ENCODE peak calls at places on chromosome 13, in six cellular contexts. B is head of caudate nucleus; K is left cardiac atrium; J is tibial nerve; N is Daoy; L is activated CD4-positive, CD25-positive, alpha-beta regulatory T cell treated with anti-CD3 and anti-CD28 coated beads, Interleukin-2, amount 50 U/mL, for 16 hours. S is an unnamed sample.

GRCh38 chr13:80881495-80882482 is 540.9 kb upstream of the SPRY2 start:
- DNase-seq in B (no peak), K (no peak), J (no peak), N (no peak), L (no peak), S (no peak)

GRCh38 chr13:109402976-109403375 is 383.4 kb downstream of the IRS2 start:
- DNase-seq in B (no peak), K (no peak), J (no peak), N (no peak), L (no peak), S (peak; percentile 76)

GRCh38 chr13:41554180-41554579 is 96.8 kb downstream of the RGCC start:
- DNase-seq in B (no peak), K (no peak), J (no peak), N (no peak), L (no peak), S (no peak)

GRCh38 chr13:113855012-113855921 is 8.6 kb downstream of the GAS6 start:
- DNase-seq in B (no peak), K (no peak), J (no peak), N (no peak), L (no peak), S (peak; percentile 64)

GRCh38 chr13:107271226-107271625 is 703.3 kb upstream of the ARGLU1 start:
- DNase-seq in B (no peak), K (no peak), J (no peak), N (peak; percentile 65), L (no peak), S (no peak)

GRCh38 chr13:111095031-111095840 is 19.9 kb upstream of the ARHGEF7 start:
- DNase-seq in B (no peak), K (no peak), J (no peak), N (no peak), L (no peak), S (no peak)

GRCh38 chr13:109345433-109345941 is 440.9 kb downstream of the IRS2 start:
- DNase-seq in B (no peak), K (no peak), J (no peak), N (no peak), L (no peak), S (no peak)

GRCh38 chr13:74825170-74825948 is 656.6 kb downstream of the TBC1D4 start:
- DNase-seq in B (no peak), K (no peak), J (no peak), N (no peak), L (no peak), S (no peak)

GRCh38 chr13:114309806-114310410 is 4.4 kb upstream of the CHAMP1 start:
- DNase-seq in B (no peak), K (no peak), J (no peak), N (no peak), L (no peak), S (no peak)

GRCh38 chr13:99969934-99970760 is 1.4 kb downstream of the ZIC5 start:
- DNase-seq in B (no peak), K (no peak), J (no peak), N (peak; percentile 83), L (no peak), S (peak; percentile 65)

GRCh38 chr13:95573226-95573625 is 20.7 kb downstream of the CLDN10 start:
- DNase-seq in B (no peak), K (no peak), J (no peak), N (peak; percentile 14), L (no peak), S (no peak)

GRCh38 chr13:45092668-45093067 is 27.6 kb upstream of the GTF2F2 start:
- DNase-seq in B (no peak), K (no peak), J (no peak), N (peak; percentile 51), L (no peak), S (peak; percentile 65)

GRCh38 chr13:24893863-24894262 is 129.9 kb downstream of the RNF17 start:
- DNase-seq in B (no peak), K (no peak), J (no peak), N (no peak), L (no peak), S (no peak)

GRCh38 chr13:97855570-97855970 is 97.9 kb upstream of the IPO5 start:
- DNase-seq in B (no peak), K (peak; percentile 21), J (peak; percentile 46), N (peak; percentile 48), L (no peak), S (peak; percentile 67)

GRCh38 chr13:86765462-86765861 is 905.7 kb upstream of the SLITRK5 start:
- DNase-seq in B (no peak), K (no peak), J (no peak), N (no peak), L (no peak), S (no peak)

GRCh38 chr13:51444922-51445321 is 7.9 kb downstream of the INTS6 start:
- DNase-seq in B (no peak), K (no peak), J (no peak), N (no peak), L (no peak), S (peak; percentile 25)

GRCh38 chr13:22736084-22736767 is 444.6 kb upstream of the SGCG start:
- DNase-seq in B (no peak), K (no peak), J (no peak), N (no peak), L (no peak), S (no peak)

GRCh38 chr13:26589754-26590153 is 32.3 kb downstream of the WASF3 start:
- DNase-seq in B (no peak), K (peak; percentile 42), J (no peak), N (peak; percentile 16), L (no peak), S (no peak)

GRCh38 chr13:61192826-61193225 is 222.8 kb downstream of the PCDH20 start:
- DNase-seq in B (no peak), K (no peak), J (no peak), N (no peak), L (no peak), S (no peak)

GRCh38 chr13:76014618-76015315 is 378.6 kb downstream of the LMO7 start:
- DNase-seq in B (peak; percentile 19), K (no peak), J (no peak), N (peak; percentile 36), L (no peak), S (peak; percentile 72)

GRCh38 chr13:80274643-80275042 is 66.3 kb downstream of the SPRY2 start:
- DNase-seq in B (no peak), K (no peak), J (no peak), N (no peak), L (no peak), S (no peak)

GRCh38 chr13:74061939-74062595 is 72.1 kb downstream of the KLF12 start:
- DNase-seq in B (no peak), K (no peak), J (peak; percentile 22), N (no peak), L (no peak), S (no peak)

GRCh38 chr13:34155931-34156607 is 338.1 kb downstream of the RFC3 start:
- DNase-seq in B (no peak), K (no peak), J (no peak), N (peak; percentile 64), L (no peak), S (peak; percentile 66)

S was measured in SW480.